ENCODE peak calls at places on chromosomes 13 and 19, in seven cellular contexts. K is fibroblast of lung, H is RWPE2, X is GM13976, S is left ventricle myocardium inferior, O is progenitor cell of endocrine pancreas, D is mucosa of descending colon. A is an unnamed sample.

GRCh38 chr19:39676004-39676403 is 20.3 kb downstream of the LGALS16 start:
- DNase-seq in K (no peak), H (no peak), X (peak), S (no peak), O (no peak), D (no peak), A (peak)

GRCh38 chr19:46959962-46960556 is 59.6 kb upstream of the NPAS1 start:
- DNase-seq in K (peak), H (no peak), X (no peak), S (no peak), O (no peak), D (no peak), A (no peak)

GRCh38 chr13:32205426-32206096 is 109.6 kb downstream of the ZAR1L start:
- DNase-seq in K (no peak), H (no peak), X (no peak), S (no peak), O (no peak), D (no peak), A (no peak)

GRCh38 chr19:46431824-46432223 is 3.1 kb upstream of the PNMA8C start:
- DNase-seq in K (no peak), H (no peak), X (no peak), S (no peak), O (no peak), D (no peak), A (no peak)

GRCh38 chr19:7494416-7495098 is 5.7 kb upstream of the PEX11G start:
- DNase-seq in K (peak), H (no peak), X (no peak), S (peak), O (no peak), D (peak), A (no peak)

GRCh38 chr13:30739646-30740642 is 4.6 kb downstream of the ALOX5AP start:
- DNase-seq in K (peak), H (no peak), X (peak), S (no peak), O (no peak), D (no peak), A (peak)

GRCh38 chr19:12938536-12939291 is at the start of gene CALR:
- DNase-seq in K (peak), H (no peak), X (no peak), S (no peak), O (no peak), D (peak), A (no peak)

GRCh38 chr13:113074876-113075275 is 30.7 kb upstream of the F7 start:
- DNase-seq in K (no peak), H (no peak), X (no peak), S (no peak), O (no peak), D (no peak), A (no peak)

GRCh38 chr19:3041756-3042517 is 12.9 kb upstream of the TLE2 start:
- DNase-seq in K (no peak), H (no peak), X (no peak), S (no peak), O (no peak), D (no peak), A (no peak)

GRCh38 chr19:7703332-7703731 is 1.4 kb upstream of the FCER2 start:
- DNase-seq in K (no peak), H (no peak), X (no peak), S (no peak), O (no peak), D (no peak), A (no peak)

GRCh38 chr13:66887088-66887487 is 343.0 kb downstream of the PCDH9 start:
- DNase-seq in K (peak), H (no peak), X (no peak), S (no peak), O (no peak), D (no peak), A (no peak)

GRCh38 chr19:6739884-6740588 is 556 bp downstream of the TRIP10 start:
- DNase-seq in K (no peak), H (no peak), X (peak), S (peak), O (no peak), D (no peak), A (peak)

GRCh38 chr19:34263745-34264237 is 9.4 kb downstream of the GARRE1 start:
- DNase-seq in K (no peak), H (no peak), X (no peak), S (no peak), O (no peak), D (no peak), A (no peak)

GRCh38 chr13:110396476-110396875 is 89.4 kb downstream of the COL4A2 start:
- DNase-seq in K (no peak), H (no peak), X (no peak), S (no peak), O (no peak), D (no peak), A (no peak)

GRCh38 chr19:48772503-48772953 is 17.2 kb downstream of the FGF21 start:
- DNase-seq in K (no peak), H (no peak), X (no peak), S (no peak), O (no peak), D (no peak), A (no peak)

GRCh38 chr19:19662866-19663291 is 597 bp downstream of the ATP13A1 start:
- DNase-seq in K (no peak), H (no peak), X (no peak), S (peak), O (no peak), D (no peak), A (peak)

GRCh38 chr13:95256086-95256485 is 45.2 kb downstream of the ABCC4 start:
- DNase-seq in K (peak), H (peak), X (no peak), S (no peak), O (no peak), D (no peak), A (no peak)

GRCh38 chr13:113819731-113820715 is 43.9 kb downstream of the GAS6 start:
- DNase-seq in K (no peak), H (no peak), X (no peak), S (no peak), O (no peak), D (no peak), A (no peak)

GRCh38 chr13:90201676-90202425 is 1145.6 kb upstream of the MIR17HG start:
- DNase-seq in K (no peak), H (no peak), X (no peak), S (no peak), O (no peak), D (no peak), A (no peak)

GRCh38 chr13:80436571-80437169 is 95.7 kb upstream of the SPRY2 start:
- DNase-seq in K (peak), H (no peak), X (no peak), S (no peak), O (no peak), D (peak), A (no peak)

GRCh38 chr13:49676581-49677298 is 14.5 kb downstream of the EBPL start:
- DNase-seq in K (no peak), H (no peak), X (no peak), S (no peak), O (no peak), D (peak), A (no peak)

GRCh38 chr13:28392428-28392827 is 102.5 kb downstream of the FLT1 start:
- DNase-seq in K (no peak), H (no peak), X (no peak), S (no peak), O (no peak), D (no peak), A (no peak)

GRCh38 chr13:77509221-77509620 is 26.3 kb upstream of the SCEL start:
- DNase-seq in K (peak), H (no peak), X (no peak), S (no peak), O (no peak), D (no peak), A (no peak)

GRCh38 chr19:14943601-14944000 is 2.3 kb downstream of the OR7C2 start:
- DNase-seq in K (no peak), H (no peak), X (peak), S (no peak), O (no peak), D (no peak), A (peak)

GRCh38 chr13:40401911-40402776 is 264.3 kb downstream of the FOXO1 start:
- DNase-seq in K (peak), H (peak), X (peak), S (peak), O (no peak), D (peak), A (peak)

GRCh38 chr19:2039959-2040646 is 10.9 kb downstream of the MKNK2 start:
- DNase-seq in K (no peak), H (peak), X (no peak), S (no peak), O (no peak), D (peak), A (no peak)

GRCh38 chr19:55474269-55475265 is 1.9 kb upstream of the ZNF628 start:
- DNase-seq in K (peak), H (no peak), X (no peak), S (no peak), O (no peak), D (no peak), A (no peak)

GRCh38 chr19:48872884-48873475 is 759 bp downstream of the PPP1R15A start:
- DNase-seq in K (peak), H (peak), X (peak), S (peak), O (peak), D (peak), A (peak)

GRCh38 chr13:75687145-75687763 is 51.1 kb downstream of the LMO7 start:
- DNase-seq in K (peak), H (no peak), X (no peak), S (no peak), O (no peak), D (peak), A (no peak)

GRCh38 chr13:46947425-46948191 is 50.8 kb upstream of the HTR2A start:
- DNase-seq in K (no peak), H (no peak), X (no peak), S (no peak), O (no peak), D (no peak), A (no peak)

GRCh38 chr13:110249326-110249725 is 57.6 kb downstream of the COL4A1 start:
- DNase-seq in K (no peak), H (no peak), X (no peak), S (no peak), O (no peak), D (no peak), A (no peak)

GRCh38 chr19:36013280-36014028 is 559 bp downstream of the ALKBH6 start:
- DNase-seq in K (no peak), H (no peak), X (no peak), S (no peak), O (no peak), D (peak), A (no peak)

GRCh38 chr19:36009633-36010379 is 1.2 kb upstream of the SYNE4 start:
- DNase-seq in K (no peak), H (no peak), X (no peak), S (no peak), O (no peak), D (no peak), A (no peak)

GRCh38 chr19:36010402-36010801 is 1.8 kb upstream of the SYNE4 start:
- DNase-seq in K (no peak), H (no peak), X (no peak), S (no peak), O (no peak), D (no peak), A (no peak)

GRCh38 chr19:36019061-36019670 is 5.2 kb upstream of the ALKBH6 start:
- DNase-seq in K (no peak), H (no peak), X (no peak), S (no peak), O (no peak), D (no peak), A (no peak)

GRCh38 chr19:36014029-36014924 is at the start of gene ALKBH6:
- DNase-seq in K (peak), H (peak), X (peak), S (peak), O (peak), D (peak), A (peak)
- TF ChIP-seq CTCF in K (no peak), H (no peak), X (no peak), S (no peak), O (no peak), D (no peak), A (no peak)

DNA sequence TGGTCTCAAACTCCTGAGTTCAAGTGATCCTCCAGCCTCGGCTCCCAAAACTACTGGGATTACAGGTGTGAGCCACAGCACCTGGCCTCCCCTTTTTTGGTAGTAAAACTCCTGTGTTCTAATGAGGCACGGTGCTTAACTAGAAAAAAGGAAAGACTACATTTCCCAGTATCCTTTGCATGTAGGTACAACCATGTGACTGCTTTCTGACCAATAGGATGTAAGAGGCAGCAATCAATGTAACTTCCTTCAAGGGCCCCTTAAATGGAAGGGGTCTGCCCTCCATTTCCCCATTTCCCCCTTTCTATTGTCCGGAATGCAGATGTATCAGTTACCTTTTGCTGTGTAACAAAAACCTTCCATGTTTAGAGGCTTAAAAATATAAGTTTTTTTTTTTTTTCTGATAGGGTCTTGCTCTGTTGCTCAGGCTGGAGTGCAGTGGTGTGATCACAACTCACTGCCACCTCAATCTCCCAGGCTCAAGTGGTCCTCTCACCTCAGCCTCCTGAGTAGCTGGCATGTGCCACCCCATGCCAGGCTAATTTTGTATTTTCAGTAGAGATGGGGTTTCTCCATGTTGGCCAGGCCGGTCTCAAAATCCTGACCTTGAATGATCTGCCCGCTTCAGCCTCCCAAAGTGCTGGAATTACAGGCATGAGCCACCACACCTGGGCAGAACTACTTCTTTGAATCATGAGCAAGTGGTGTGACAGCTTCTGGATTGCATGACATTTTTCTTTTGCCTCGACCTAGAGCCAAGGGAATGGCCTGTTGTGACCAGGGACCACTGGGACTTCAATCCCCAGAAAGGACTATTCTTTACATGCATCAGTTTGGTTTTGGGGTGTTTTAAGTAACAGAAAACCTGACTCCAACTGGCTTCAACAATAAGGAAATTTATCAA is 2.4 kb downstream of the GPR32 start:
- DNase-seq in K (no peak), H (no peak), X (no peak), S (no peak), O (no peak), D (no peak), A (no peak)
- TF ChIP-seq CTCF in K (no peak), H (no peak), X (no peak), S (no peak), O (no peak), D (no peak), A (no peak)

DNA sequence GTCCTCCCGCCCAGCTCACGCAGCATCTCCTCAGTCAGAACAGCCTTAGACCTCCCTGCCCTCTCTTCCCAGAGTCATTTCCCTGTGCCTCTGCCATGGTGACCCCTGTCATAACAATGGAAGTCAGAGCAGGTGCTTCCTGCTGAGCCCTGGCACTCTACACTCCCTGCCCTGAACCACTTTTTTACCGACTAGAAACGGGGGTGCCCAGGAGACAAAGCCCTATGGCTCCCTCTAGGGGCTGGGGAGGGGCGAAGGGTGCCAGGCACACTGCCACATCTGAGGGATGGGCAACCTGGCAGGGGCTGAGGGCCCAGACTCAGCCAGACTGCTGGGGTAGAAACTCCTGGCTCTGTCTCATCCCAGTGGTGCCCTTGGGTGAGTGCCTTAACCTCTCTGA is 16.4 kb downstream of the ZNF574 start:
- DNase-seq in K (no peak), H (no peak), X (no peak), S (no peak), O (no peak), D (peak), A (peak)
- TF ChIP-seq CTCF in K (peak), H (peak), X (peak), S (peak), O (peak), D (peak), A (peak)

DNA sequence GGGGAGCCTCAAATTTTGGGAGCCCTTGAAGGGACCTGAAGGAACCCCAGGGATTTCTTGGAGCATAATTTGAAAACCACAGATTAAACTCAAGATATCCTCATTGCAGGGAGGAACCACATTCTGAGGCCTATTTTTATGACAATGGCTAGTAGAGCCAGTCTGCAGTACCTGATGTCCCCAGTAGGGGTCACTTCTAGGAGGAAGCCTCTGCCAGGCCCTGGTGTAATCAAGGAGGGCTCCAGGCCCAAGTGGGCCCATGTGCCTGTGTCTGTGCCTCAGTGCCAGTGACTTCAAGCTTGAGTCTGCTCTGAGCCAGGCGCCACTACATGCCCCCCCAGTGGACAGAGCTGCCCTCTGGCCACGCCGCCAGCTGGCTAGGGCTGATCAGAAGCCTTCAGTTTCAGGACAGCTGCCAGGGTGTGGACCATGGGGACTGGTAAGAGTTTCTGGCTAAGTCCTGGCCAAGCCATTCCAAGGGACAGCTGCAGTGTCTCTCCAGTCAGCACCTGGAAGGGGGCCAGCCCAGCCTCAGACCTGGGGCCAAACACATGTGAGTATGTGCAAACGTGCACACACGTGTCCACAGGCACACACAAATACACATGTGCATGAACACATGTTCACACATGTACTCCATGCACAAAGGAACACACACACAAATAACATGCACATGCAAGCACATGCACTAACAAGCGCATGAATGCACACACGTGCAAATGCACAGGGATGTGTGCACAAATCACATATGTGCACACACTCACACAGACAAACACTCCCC is 20.5 kb upstream of the SLC7A10 start:
- DNase-seq in K (no peak), H (no peak), X (no peak), S (peak), O (no peak), D (no peak), A (no peak)
- TF ChIP-seq CTCF in K (peak), H (peak), X (no peak), S (peak), O (peak), D (no peak), A (no peak)

GRCh38 chr19:51715850-51716249 is 7.9 kb downstream of the HAS1 start:
- DNase-seq in K (no peak), H (no peak), X (no peak), S (no peak), O (no peak), D (no peak), A (no peak)

GRCh38 chr19:51722492-51722891 is 1.3 kb downstream of the HAS1 start:
- DNase-seq in K (no peak), H (no peak), X (no peak), S (no peak), O (no peak), D (no peak), A (no peak)

GRCh38 chr19:51721905-51722304 is 1.9 kb downstream of the HAS1 start:
- DNase-seq in K (no peak), H (no peak), X (no peak), S (no peak), O (no peak), D (no peak), A (no peak)

GRCh38 chr19:51716925-51717324 is 6.9 kb downstream of the HAS1 start:
- DNase-seq in K (no peak), H (no peak), X (no peak), S (no peak), O (no peak), D (no peak), A (no peak)

DNA sequence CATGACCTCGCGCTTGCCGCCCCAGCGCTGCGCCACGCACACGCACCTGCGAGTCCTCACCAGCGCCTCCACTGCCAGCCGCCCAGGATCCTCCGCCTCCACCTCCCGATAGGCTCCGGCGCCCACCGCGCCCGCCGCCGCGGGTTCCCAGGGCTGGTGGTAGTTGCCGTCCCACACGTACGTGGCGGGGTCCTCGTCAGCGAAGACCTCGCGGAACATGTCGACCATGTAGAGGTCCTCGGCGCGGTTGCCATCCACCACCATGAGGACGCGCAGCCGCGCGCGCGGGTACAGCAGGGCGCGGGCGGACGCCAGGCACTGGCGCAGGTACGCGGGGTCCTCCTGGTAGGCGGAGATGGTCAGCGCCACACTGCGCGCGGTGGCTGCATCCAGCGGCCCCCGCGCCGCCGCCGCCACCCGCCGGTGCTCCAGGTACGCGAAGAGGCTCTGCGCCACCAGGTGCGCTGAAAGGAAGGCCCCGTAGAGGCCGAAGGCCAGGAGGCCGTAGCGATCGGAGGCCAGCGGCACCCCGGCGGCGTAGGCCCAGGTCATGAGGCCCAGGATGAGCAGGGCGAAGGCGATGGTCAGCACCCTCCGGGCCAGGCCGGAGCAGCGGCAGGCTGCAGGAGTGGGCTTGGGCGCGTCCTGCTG is 4.4 kb downstream of the HAS1 start:
- DNase-seq in K (no peak), H (no peak), X (no peak), S (no peak), O (no peak), D (no peak), A (no peak)
- TF ChIP-seq CTCF in K (no peak), H (no peak), X (no peak), S (no peak), O (no peak), D (no peak), A (no peak)